ENCODE peak calls at places on chromosome 5, in five cellular contexts. One of them, this sample, is unnamed. For H3K4me1, the result is how much of the 10 kb centered on the place peaks cover.

GRCh38 chr5:38317887-38318286 is 59.5 kb downstream of the EGFLAM start:
- DNase-seq in breast epithelium: no peak
- DNase-seq in heart left ventricle: no peak
- DNase-seq in RWPE2: no peak
- DNase-seq in left ventricle myocardium inferior: no peak
- DNase-seq in this sample: no peak

GRCh38 chr5:35145671-35146317 is 84.5 kb downstream of the PRLR start:
- DNase-seq in breast epithelium: no peak
- DNase-seq in heart left ventricle: no peak
- DNase-seq in RWPE2: no peak
- DNase-seq in left ventricle myocardium inferior: no peak
- DNase-seq in this sample: no peak

GRCh38 chr5:134111741-134112647 is 2.5 kb upstream of the TCF7 start:
- DNase-seq in breast epithelium: no peak
- DNase-seq in heart left ventricle: no peak
- DNase-seq in RWPE2: no peak
- DNase-seq in left ventricle myocardium inferior: no peak
- DNase-seq in this sample: no peak

GRCh38 chr5:50968296-50969206 is 302.1 kb downstream of the PARP8 start:
- DNase-seq in breast epithelium: no peak
- DNase-seq in heart left ventricle: no peak
- DNase-seq in RWPE2: no peak
- DNase-seq in left ventricle myocardium inferior: no peak
- DNase-seq in this sample: no peak

GRCh38 chr5:136772541-136772940 is 407.2 kb upstream of the TRPC7 start:
- DNase-seq in breast epithelium: no peak
- DNase-seq in heart left ventricle: no peak
- DNase-seq in RWPE2: no peak
- DNase-seq in left ventricle myocardium inferior: no peak
- DNase-seq in this sample: no peak

GRCh38 chr5:169050146-169050571 is 250.8 kb downstream of the SLIT3 start:
- DNase-seq in breast epithelium: peak
- DNase-seq in heart left ventricle: no peak
- DNase-seq in RWPE2: no peak
- DNase-seq in left ventricle myocardium inferior: no peak
- DNase-seq in this sample: no peak

GRCh38 chr5:67648201-67648671 is 451.6 kb upstream of the CD180 start:
- DNase-seq in breast epithelium: peak
- DNase-seq in heart left ventricle: peak
- DNase-seq in RWPE2: no peak
- DNase-seq in left ventricle myocardium inferior: peak
- DNase-seq in this sample: no peak

GRCh38 chr5:103283869-103284268 is 25.3 kb downstream of the MACIR start:
- DNase-seq in breast epithelium: no peak
- DNase-seq in heart left ventricle: no peak
- DNase-seq in RWPE2: no peak
- DNase-seq in left ventricle myocardium inferior: no peak
- DNase-seq in this sample: no peak

GRCh38 chr5:31753700-31754461 is 115.0 kb downstream of the PDZD2 start:
- DNase-seq in breast epithelium: no peak
- DNase-seq in heart left ventricle: no peak
- DNase-seq in RWPE2: no peak
- DNase-seq in left ventricle myocardium inferior: no peak
- DNase-seq in this sample: no peak

GRCh38 chr5:146079695-146080361 is 25.5 kb downstream of the PLAC8L1 start:
- DNase-seq in breast epithelium: no peak
- DNase-seq in heart left ventricle: no peak
- DNase-seq in RWPE2: no peak
- DNase-seq in left ventricle myocardium inferior: no peak
- DNase-seq in this sample: no peak

GRCh38 chr5:163649522-163649921 is 144.1 kb downstream of the MAT2B start:
- DNase-seq in breast epithelium: no peak
- DNase-seq in heart left ventricle: no peak
- DNase-seq in RWPE2: no peak
- DNase-seq in left ventricle myocardium inferior: no peak
- DNase-seq in this sample: no peak

GRCh38 chr5:43215073-43215631 is 23.1 kb downstream of the NIM1K start:
- DNase-seq in breast epithelium: no peak
- DNase-seq in heart left ventricle: no peak
- DNase-seq in RWPE2: no peak
- DNase-seq in left ventricle myocardium inferior: no peak
- DNase-seq in this sample: no peak

GRCh38 chr5:132220476-132220875 is 7.2 kb downstream of the P4HA2 start:
- DNase-seq in breast epithelium: no peak
- DNase-seq in heart left ventricle: no peak
- DNase-seq in RWPE2: no peak
- DNase-seq in left ventricle myocardium inferior: no peak
- DNase-seq in this sample: no peak

GRCh38 chr5:74042559-74043357 is 416.8 kb downstream of the ARHGEF28 start:
- DNase-seq in breast epithelium: no peak
- DNase-seq in heart left ventricle: no peak
- DNase-seq in RWPE2: peak
- DNase-seq in left ventricle myocardium inferior: no peak
- DNase-seq in this sample: no peak

GRCh38 chr5:2415678-2416077 is 335.8 kb downstream of the IRX2 start:
- DNase-seq in breast epithelium: no peak
- DNase-seq in heart left ventricle: peak
- DNase-seq in RWPE2: no peak
- DNase-seq in left ventricle myocardium inferior: no peak
- DNase-seq in this sample: no peak

GRCh38 chr5:174990909-174991308 is 266.5 kb downstream of the MSX2 start:
- DNase-seq in breast epithelium: no peak
- DNase-seq in heart left ventricle: no peak
- DNase-seq in RWPE2: no peak
- DNase-seq in left ventricle myocardium inferior: peak
- DNase-seq in this sample: peak

GRCh38 chr5:98905857-98906688 is 22.7 kb downstream of the CHD1 start:
- DNase-seq in breast epithelium: no peak
- DNase-seq in heart left ventricle: no peak
- DNase-seq in RWPE2: no peak
- DNase-seq in left ventricle myocardium inferior: no peak
- DNase-seq in this sample: no peak

GRCh38 chr5:78605611-78606010 is 43.0 kb downstream of the LHFPL2 start:
- DNase-seq in breast epithelium: no peak
- DNase-seq in heart left ventricle: no peak
- DNase-seq in RWPE2: no peak
- DNase-seq in left ventricle myocardium inferior: no peak
- DNase-seq in this sample: no peak

GRCh38 chr5:10857333-10857723 is 96.3 kb upstream of the DAP start:
- DNase-seq in breast epithelium: no peak
- DNase-seq in heart left ventricle: no peak
- DNase-seq in RWPE2: no peak
- DNase-seq in left ventricle myocardium inferior: no peak
- DNase-seq in this sample: no peak

GRCh38 chr5:155897761-155898160 is 429.2 kb upstream of the SGCD start:
- DNase-seq in breast epithelium: no peak
- DNase-seq in heart left ventricle: no peak
- DNase-seq in RWPE2: no peak
- DNase-seq in left ventricle myocardium inferior: no peak
- DNase-seq in this sample: no peak

GRCh38 chr5:162870966-162871365 is 566.4 kb upstream of the CCNG1 start:
- DNase-seq in breast epithelium: no peak
- DNase-seq in heart left ventricle: no peak
- DNase-seq in RWPE2: no peak
- DNase-seq in left ventricle myocardium inferior: no peak
- DNase-seq in this sample: no peak

GRCh38 chr5:159736844-159737243 is 179.4 kb upstream of the ADRA1B start:
- DNase-seq in breast epithelium: no peak
- DNase-seq in heart left ventricle: no peak
- DNase-seq in RWPE2: no peak
- DNase-seq in left ventricle myocardium inferior: no peak
- DNase-seq in this sample: no peak

GRCh38 chr5:199821-200645 is 8.7 kb downstream of the LRRC14B start:
- DNase-seq in breast epithelium: no peak
- DNase-seq in heart left ventricle: no peak
- DNase-seq in RWPE2: no peak
- DNase-seq in left ventricle myocardium inferior: no peak
- DNase-seq in this sample: no peak

GRCh38 chr5:92594031-92594430 is 987.0 kb downstream of the NR2F1-AS1 start:
- DNase-seq in breast epithelium: no peak
- DNase-seq in heart left ventricle: no peak
- DNase-seq in RWPE2: no peak
- DNase-seq in left ventricle myocardium inferior: no peak
- DNase-seq in this sample: no peak

GRCh38 chr5:188488-189481 is 2.5 kb upstream of the LRRC14B start:
- DNase-seq in breast epithelium: peak
- DNase-seq in heart left ventricle: peak
- DNase-seq in RWPE2: peak
- DNase-seq in left ventricle myocardium inferior: peak
- DNase-seq in this sample: peak

GRCh38 chr5:128403350-128403749 is 134.7 kb downstream of the FBN2 start:
- DNase-seq in breast epithelium: no peak
- DNase-seq in heart left ventricle: no peak
- DNase-seq in RWPE2: no peak
- DNase-seq in left ventricle myocardium inferior: no peak
- DNase-seq in this sample: no peak

GRCh38 chr5:160197341-160198147 is 31.8 kb upstream of the FABP6 start:
- DNase-seq in breast epithelium: no peak
- DNase-seq in heart left ventricle: no peak
- DNase-seq in RWPE2: no peak
- DNase-seq in left ventricle myocardium inferior: peak
- DNase-seq in this sample: no peak

GRCh38 chr5:160312960-160313734 is 783 bp upstream of the CCNJL start:
- DNase-seq in breast epithelium: no peak
- DNase-seq in heart left ventricle: no peak
- DNase-seq in RWPE2: no peak
- DNase-seq in left ventricle myocardium inferior: no peak
- DNase-seq in this sample: no peak

GRCh38 chr5:143229426-143229895 is 174.0 kb downstream of the NR3C1 start:
- DNase-seq in breast epithelium: no peak
- DNase-seq in heart left ventricle: no peak
- DNase-seq in RWPE2: no peak
- DNase-seq in left ventricle myocardium inferior: no peak
- DNase-seq in this sample: peak

GRCh38 chr5:116409591-116410296 is 164.9 kb downstream of the SEMA6A start:
- DNase-seq in breast epithelium: no peak
- DNase-seq in heart left ventricle: no peak
- DNase-seq in RWPE2: no peak
- DNase-seq in left ventricle myocardium inferior: no peak
- DNase-seq in this sample: no peak

GRCh38 chr5:140324041-140324833 is 21.3 kb upstream of the PFDN1 start:
- DNase-seq in breast epithelium: no peak
- DNase-seq in heart left ventricle: no peak
- DNase-seq in RWPE2: no peak
- DNase-seq in left ventricle myocardium inferior: no peak
- DNase-seq in this sample: no peak

GRCh38 chr5:138461343-138462125 is 3.7 kb upstream of the EGR1 start:
- DNase-seq in breast epithelium: no peak
- DNase-seq in heart left ventricle: no peak
- DNase-seq in RWPE2: no peak
- DNase-seq in left ventricle myocardium inferior: no peak
- DNase-seq in this sample: no peak

GRCh38 chr5:153659337-153659736 is 168.9 kb downstream of the GRIA1 start:
- DNase-seq in breast epithelium: no peak
- DNase-seq in heart left ventricle: no peak
- DNase-seq in RWPE2: no peak
- DNase-seq in left ventricle myocardium inferior: no peak
- DNase-seq in this sample: no peak

GRCh38 chr5:153496835-153497234 is 6.4 kb downstream of the GRIA1 start:
- DNase-seq in breast epithelium: no peak
- DNase-seq in heart left ventricle: no peak
- DNase-seq in RWPE2: no peak
- DNase-seq in left ventricle myocardium inferior: no peak
- DNase-seq in this sample: no peak

GRCh38 chr5:73160239-73160671 is 12.7 kb upstream of the TMEM174 start:
- DNase-seq in breast epithelium: no peak
- DNase-seq in heart left ventricle: no peak
- DNase-seq in RWPE2: no peak
- DNase-seq in left ventricle myocardium inferior: no peak
- DNase-seq in this sample: no peak

GRCh38 chr5:135648109-135648508 is 69.3 kb upstream of the CXCL14 start:
- DNase-seq in breast epithelium: no peak
- DNase-seq in heart left ventricle: no peak
- DNase-seq in RWPE2: no peak
- DNase-seq in left ventricle myocardium inferior: no peak
- DNase-seq in this sample: no peak
- H3K4me1 ChIP-seq in breast epithelium: under half
- H3K4me1 ChIP-seq in heart left ventricle: under half
- H3K4me1 ChIP-seq in RWPE2: under half
- H3K4me1 ChIP-seq in left ventricle myocardium inferior: under half
- H3K4me1 ChIP-seq in this sample: under half

GRCh38 chr5:61332369-61332745 is 299 bp downstream of the ZSWIM6 start:
- DNase-seq in breast epithelium: no peak
- DNase-seq in heart left ventricle: peak
- DNase-seq in RWPE2: peak
- DNase-seq in left ventricle myocardium inferior: peak
- DNase-seq in this sample: no peak
- H3K4me3 ChIP-seq in breast epithelium: peak
- H3K4me3 ChIP-seq in heart left ventricle: peak
- H3K4me3 ChIP-seq in RWPE2: peak
- H3K4me3 ChIP-seq in left ventricle myocardium inferior: peak
- H3K4me3 ChIP-seq in this sample: peak

DNA sequence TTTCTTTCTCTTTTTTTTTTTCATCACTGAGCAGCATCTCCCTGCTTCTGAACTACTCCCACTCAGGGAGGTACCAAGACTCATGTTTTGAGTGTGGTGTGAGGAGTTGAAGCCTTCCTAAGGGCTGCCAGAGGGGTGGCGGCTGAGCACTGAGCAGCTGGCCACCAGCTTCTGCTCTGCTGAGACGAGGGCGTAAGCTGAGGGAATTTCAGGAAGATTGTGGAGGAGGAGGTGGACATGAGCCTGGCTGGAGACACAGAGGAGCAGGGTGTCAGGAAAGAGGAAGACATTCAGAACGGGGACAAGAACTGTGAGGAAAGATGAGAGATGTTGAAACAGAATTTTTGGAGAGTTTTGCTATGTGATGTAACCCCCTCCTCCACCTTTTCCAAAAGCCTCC is 7.8 kb downstream of the LCP2 start:
- DNase-seq in breast epithelium: no peak
- DNase-seq in heart left ventricle: no peak
- DNase-seq in RWPE2: no peak
- DNase-seq in left ventricle myocardium inferior: peak
- DNase-seq in this sample: no peak
- H3K4me1 ChIP-seq in breast epithelium: under half
- H3K4me1 ChIP-seq in heart left ventricle: under half
- H3K4me1 ChIP-seq in RWPE2: under half
- H3K4me1 ChIP-seq in left ventricle myocardium inferior: under half
- H3K4me1 ChIP-seq in this sample: under half

GRCh38 chr5:135308752-135309151 is 90.3 kb downstream of the MACROH2A1 start:
- DNase-seq in breast epithelium: no peak
- DNase-seq in heart left ventricle: no peak
- DNase-seq in RWPE2: peak
- DNase-seq in left ventricle myocardium inferior: no peak
- DNase-seq in this sample: peak

GRCh38 chr5:135308245-135308644 is 90.8 kb downstream of the MACROH2A1 start:
- DNase-seq in breast epithelium: no peak
- DNase-seq in heart left ventricle: no peak
- DNase-seq in RWPE2: peak
- DNase-seq in left ventricle myocardium inferior: no peak
- DNase-seq in this sample: no peak

GRCh38 chr5:135307143-135307903 is 91.7 kb downstream of the MACROH2A1 start:
- DNase-seq in breast epithelium: no peak
- DNase-seq in heart left ventricle: no peak
- DNase-seq in RWPE2: no peak
- DNase-seq in left ventricle myocardium inferior: no peak
- DNase-seq in this sample: no peak

GRCh38 chr5:135304352-135305221 is 94.4 kb downstream of the MACROH2A1 start:
- DNase-seq in breast epithelium: no peak
- DNase-seq in heart left ventricle: no peak
- DNase-seq in RWPE2: no peak
- DNase-seq in left ventricle myocardium inferior: no peak
- DNase-seq in this sample: no peak

GRCh38 chr5:135306557-135306956 is 92.5 kb downstream of the MACROH2A1 start:
- DNase-seq in breast epithelium: no peak
- DNase-seq in heart left ventricle: no peak
- DNase-seq in RWPE2: no peak
- DNase-seq in left ventricle myocardium inferior: no peak
- DNase-seq in this sample: no peak
- H3K4me3 ChIP-seq in breast epithelium: no peak
- H3K4me3 ChIP-seq in heart left ventricle: no peak
- H3K4me3 ChIP-seq in RWPE2: no peak
- H3K4me3 ChIP-seq in left ventricle myocardium inferior: no peak
- H3K4me3 ChIP-seq in this sample: no peak